ENCODE peak calls at places on chromosome 4, in nine cellular contexts. One of them, this sample, is unnamed.

GRCh38 chr4:53197760-53198150 is 168.1 kb downstream of the SCFD2 start:
- DNase-seq in endodermal cell: no peak
- DNase-seq in astrocyte of the spinal cord: no peak
- DNase-seq in fibroblast of lung: peak
- DNase-seq in tibial nerve: no peak
- DNase-seq in bronchial epithelial cell: no peak
- DNase-seq in colonic mucosa: no peak
- DNase-seq in glutamatergic neuron: no peak
- DNase-seq in body of pancreas: no peak
- DNase-seq in this sample: no peak

GRCh38 chr4:88567591-88567990 is 24.7 kb upstream of the HERC3 start:
- DNase-seq in glutamatergic neuron: no peak
- DNase-seq in endodermal cell: no peak
- DNase-seq in body of pancreas: no peak
- DNase-seq in colonic mucosa: no peak
- DNase-seq in bronchial epithelial cell: no peak
- DNase-seq in astrocyte of the spinal cord: no peak
- DNase-seq in fibroblast of lung: no peak
- DNase-seq in tibial nerve: no peak
- DNase-seq in this sample: no peak

GRCh38 chr4:128247906-128248305 is 39.7 kb downstream of the PGRMC2 start:
- DNase-seq in astrocyte of the spinal cord: no peak
- DNase-seq in tibial nerve: no peak
- DNase-seq in colonic mucosa: no peak
- DNase-seq in fibroblast of lung: no peak
- DNase-seq in glutamatergic neuron: no peak
- DNase-seq in bronchial epithelial cell: no peak
- DNase-seq in body of pancreas: no peak
- DNase-seq in endodermal cell: no peak
- DNase-seq in this sample: no peak

GRCh38 chr4:169955521-169955920 is 70.7 kb downstream of the MFAP3L start:
- DNase-seq in astrocyte of the spinal cord: no peak
- DNase-seq in endodermal cell: no peak
- DNase-seq in tibial nerve: no peak
- DNase-seq in body of pancreas: no peak
- DNase-seq in colonic mucosa: no peak
- DNase-seq in fibroblast of lung: no peak
- DNase-seq in glutamatergic neuron: no peak
- DNase-seq in bronchial epithelial cell: no peak
- DNase-seq in this sample: no peak

GRCh38 chr4:20916106-20916505 is 215.8 kb downstream of the PACRGL start:
- DNase-seq in fibroblast of lung: no peak
- DNase-seq in tibial nerve: no peak
- DNase-seq in endodermal cell: no peak
- DNase-seq in bronchial epithelial cell: no peak
- DNase-seq in astrocyte of the spinal cord: peak
- DNase-seq in body of pancreas: no peak
- DNase-seq in glutamatergic neuron: no peak
- DNase-seq in colonic mucosa: peak
- DNase-seq in this sample: no peak

GRCh38 chr4:128757712-128758111 is 51.8 kb upstream of the JADE1 start:
- DNase-seq in fibroblast of lung: peak
- DNase-seq in glutamatergic neuron: peak
- DNase-seq in bronchial epithelial cell: no peak
- DNase-seq in astrocyte of the spinal cord: no peak
- DNase-seq in body of pancreas: peak
- DNase-seq in endodermal cell: peak
- DNase-seq in tibial nerve: peak
- DNase-seq in colonic mucosa: no peak
- DNase-seq in this sample: no peak

GRCh38 chr4:108272566-108272965 is 103.8 kb upstream of the LEF1 start:
- DNase-seq in colonic mucosa: no peak
- DNase-seq in body of pancreas: no peak
- DNase-seq in bronchial epithelial cell: peak
- DNase-seq in glutamatergic neuron: no peak
- DNase-seq in fibroblast of lung: peak
- DNase-seq in tibial nerve: no peak
- DNase-seq in endodermal cell: no peak
- DNase-seq in astrocyte of the spinal cord: peak
- DNase-seq in this sample: no peak

GRCh38 chr4:31088600-31089230 is 368.5 kb downstream of the PCDH7 start:
- DNase-seq in fibroblast of lung: peak
- DNase-seq in glutamatergic neuron: no peak
- DNase-seq in endodermal cell: no peak
- DNase-seq in bronchial epithelial cell: peak
- DNase-seq in astrocyte of the spinal cord: peak
- DNase-seq in body of pancreas: no peak
- DNase-seq in colonic mucosa: no peak
- DNase-seq in tibial nerve: no peak
- DNase-seq in this sample: no peak

GRCh38 chr4:140744421-140744820 is 11.8 kb downstream of the TBC1D9 start:
- DNase-seq in endodermal cell: peak
- DNase-seq in bronchial epithelial cell: no peak
- DNase-seq in colonic mucosa: no peak
- DNase-seq in body of pancreas: no peak
- DNase-seq in tibial nerve: no peak
- DNase-seq in astrocyte of the spinal cord: no peak
- DNase-seq in glutamatergic neuron: no peak
- DNase-seq in fibroblast of lung: no peak
- DNase-seq in this sample: no peak

GRCh38 chr4:38860788-38861424 is 4.3 kb upstream of the TLR6 start:
- DNase-seq in bronchial epithelial cell: peak
- DNase-seq in body of pancreas: peak
- DNase-seq in astrocyte of the spinal cord: no peak
- DNase-seq in endodermal cell: peak
- DNase-seq in colonic mucosa: peak
- DNase-seq in glutamatergic neuron: peak
- DNase-seq in fibroblast of lung: peak
- DNase-seq in tibial nerve: no peak
- DNase-seq in this sample: no peak

GRCh38 chr4:73187325-73187724 is 71.3 kb downstream of the ANKRD17 start:
- DNase-seq in bronchial epithelial cell: no peak
- DNase-seq in glutamatergic neuron: no peak
- DNase-seq in fibroblast of lung: peak
- DNase-seq in tibial nerve: no peak
- DNase-seq in astrocyte of the spinal cord: peak
- DNase-seq in body of pancreas: no peak
- DNase-seq in colonic mucosa: no peak
- DNase-seq in endodermal cell: no peak
- DNase-seq in this sample: no peak

GRCh38 chr4:61468091-61468720 is 268.1 kb downstream of the ADGRL3 start:
- DNase-seq in bronchial epithelial cell: peak
- DNase-seq in tibial nerve: no peak
- DNase-seq in glutamatergic neuron: no peak
- DNase-seq in colonic mucosa: no peak
- DNase-seq in endodermal cell: no peak
- DNase-seq in fibroblast of lung: peak
- DNase-seq in astrocyte of the spinal cord: peak
- DNase-seq in body of pancreas: no peak
- DNase-seq in this sample: no peak

GRCh38 chr4:88737304-88738015 is 39.8 kb upstream of the NAP1L5 start:
- DNase-seq in astrocyte of the spinal cord: peak
- DNase-seq in colonic mucosa: peak
- DNase-seq in tibial nerve: no peak
- DNase-seq in endodermal cell: peak
- DNase-seq in body of pancreas: no peak
- DNase-seq in fibroblast of lung: no peak
- DNase-seq in glutamatergic neuron: no peak
- DNase-seq in bronchial epithelial cell: peak
- DNase-seq in this sample: no peak

GRCh38 chr4:84878090-84878489 is 88.4 kb downstream of the WDFY3 start:
- DNase-seq in glutamatergic neuron: no peak
- DNase-seq in body of pancreas: no peak
- DNase-seq in tibial nerve: no peak
- DNase-seq in bronchial epithelial cell: peak
- DNase-seq in fibroblast of lung: peak
- DNase-seq in astrocyte of the spinal cord: peak
- DNase-seq in endodermal cell: no peak
- DNase-seq in colonic mucosa: no peak
- DNase-seq in this sample: no peak

DNA sequence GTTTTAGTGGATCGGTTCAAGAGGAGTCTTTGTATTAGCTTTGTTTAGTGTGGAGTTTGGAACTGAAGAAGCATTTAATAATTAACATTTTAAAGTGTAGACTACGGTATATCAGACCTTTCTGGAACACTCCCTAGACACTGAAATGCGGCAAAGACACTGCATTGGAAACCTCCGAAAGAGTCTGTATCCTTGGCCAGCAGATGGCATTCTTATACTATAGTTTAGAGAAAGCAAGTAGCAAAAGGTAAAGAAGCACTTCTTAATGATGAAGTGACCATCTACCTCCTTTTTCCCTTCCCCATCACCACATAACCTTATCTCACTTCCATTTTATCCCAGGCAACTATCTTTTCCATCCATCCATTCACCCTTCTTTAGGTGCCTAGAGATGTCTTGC is 7.6 kb downstream of the FABP2 start:
- DNase-seq in endodermal cell: peak
- DNase-seq in astrocyte of the spinal cord: peak
- DNase-seq in glutamatergic neuron: no peak
- DNase-seq in fibroblast of lung: peak
- DNase-seq in colonic mucosa: no peak
- DNase-seq in body of pancreas: no peak
- DNase-seq in bronchial epithelial cell: peak
- DNase-seq in tibial nerve: peak
- DNase-seq in this sample: no peak
- TF ChIP-seq CTCF in endodermal cell: peak
- TF ChIP-seq CTCF in astrocyte of the spinal cord: peak
- TF ChIP-seq CTCF in glutamatergic neuron: no peak
- TF ChIP-seq CTCF in fibroblast of lung: peak
- TF ChIP-seq CTCF in colonic mucosa: no peak
- TF ChIP-seq CTCF in body of pancreas: peak
- TF ChIP-seq CTCF in bronchial epithelial cell: peak
- TF ChIP-seq CTCF in tibial nerve: peak
- TF ChIP-seq CTCF in this sample: peak

GRCh38 chr4:58560736-58561135 is 1450.6 kb upstream of the IGFBP7 start:
- DNase-seq in tibial nerve: no peak
- DNase-seq in colonic mucosa: no peak
- DNase-seq in endodermal cell: no peak
- DNase-seq in bronchial epithelial cell: no peak
- DNase-seq in fibroblast of lung: no peak
- DNase-seq in astrocyte of the spinal cord: no peak
- DNase-seq in body of pancreas: no peak
- DNase-seq in glutamatergic neuron: no peak
- DNase-seq in this sample: no peak
- TF ChIP-seq CTCF in tibial nerve: no peak
- TF ChIP-seq CTCF in colonic mucosa: no peak
- TF ChIP-seq CTCF in endodermal cell: no peak
- TF ChIP-seq CTCF in bronchial epithelial cell: no peak
- TF ChIP-seq CTCF in fibroblast of lung: no peak
- TF ChIP-seq CTCF in astrocyte of the spinal cord: no peak
- TF ChIP-seq CTCF in body of pancreas: no peak
- TF ChIP-seq CTCF in glutamatergic neuron: no peak
- TF ChIP-seq CTCF in this sample: no peak

GRCh38 chr4:114588305-114588704 is 10.3 kb upstream of the UGT8 start:
- DNase-seq in fibroblast of lung: no peak
- DNase-seq in tibial nerve: no peak
- DNase-seq in endodermal cell: no peak
- DNase-seq in astrocyte of the spinal cord: no peak
- DNase-seq in bronchial epithelial cell: no peak
- DNase-seq in body of pancreas: no peak
- DNase-seq in colonic mucosa: no peak
- DNase-seq in glutamatergic neuron: no peak
- DNase-seq in this sample: no peak

GRCh38 chr4:114582625-114583024 is 16.0 kb upstream of the UGT8 start:
- DNase-seq in bronchial epithelial cell: no peak
- DNase-seq in colonic mucosa: no peak
- DNase-seq in body of pancreas: no peak
- DNase-seq in tibial nerve: no peak
- DNase-seq in fibroblast of lung: no peak
- DNase-seq in endodermal cell: no peak
- DNase-seq in glutamatergic neuron: no peak
- DNase-seq in astrocyte of the spinal cord: no peak
- DNase-seq in this sample: no peak
- TF ChIP-seq CTCF in bronchial epithelial cell: no peak
- TF ChIP-seq CTCF in colonic mucosa: no peak
- TF ChIP-seq CTCF in body of pancreas: no peak
- TF ChIP-seq CTCF in tibial nerve: no peak
- TF ChIP-seq CTCF in fibroblast of lung: no peak
- TF ChIP-seq CTCF in endodermal cell: no peak
- TF ChIP-seq CTCF in glutamatergic neuron: no peak
- TF ChIP-seq CTCF in astrocyte of the spinal cord: no peak
- TF ChIP-seq CTCF in this sample: no peak

GRCh38 chr4:180665481-180665880 is 1577.7 kb upstream of the TENM3 start:
- DNase-seq in glutamatergic neuron: no peak
- DNase-seq in colonic mucosa: no peak
- DNase-seq in tibial nerve: no peak
- DNase-seq in body of pancreas: no peak
- DNase-seq in bronchial epithelial cell: peak
- DNase-seq in astrocyte of the spinal cord: peak
- DNase-seq in endodermal cell: no peak
- DNase-seq in fibroblast of lung: peak
- DNase-seq in this sample: no peak

GRCh38 chr4:180665994-180666818 is 1577.0 kb upstream of the TENM3 start:
- DNase-seq in bronchial epithelial cell: peak
- DNase-seq in glutamatergic neuron: peak
- DNase-seq in tibial nerve: no peak
- DNase-seq in fibroblast of lung: peak
- DNase-seq in colonic mucosa: peak
- DNase-seq in body of pancreas: no peak
- DNase-seq in endodermal cell: peak
- DNase-seq in astrocyte of the spinal cord: peak
- DNase-seq in this sample: no peak

GRCh38 chr4:180668732-180669131 is 1574.5 kb upstream of the TENM3 start:
- DNase-seq in astrocyte of the spinal cord: no peak
- DNase-seq in body of pancreas: no peak
- DNase-seq in endodermal cell: no peak
- DNase-seq in fibroblast of lung: no peak
- DNase-seq in glutamatergic neuron: no peak
- DNase-seq in bronchial epithelial cell: no peak
- DNase-seq in tibial nerve: no peak
- DNase-seq in colonic mucosa: no peak
- DNase-seq in this sample: no peak

GRCh38 chr4:180669637-180670036 is 1573.6 kb upstream of the TENM3 start:
- DNase-seq in glutamatergic neuron: no peak
- DNase-seq in fibroblast of lung: no peak
- DNase-seq in tibial nerve: no peak
- DNase-seq in body of pancreas: no peak
- DNase-seq in bronchial epithelial cell: no peak
- DNase-seq in colonic mucosa: no peak
- DNase-seq in endodermal cell: no peak
- DNase-seq in astrocyte of the spinal cord: peak
- DNase-seq in this sample: no peak

DNA sequence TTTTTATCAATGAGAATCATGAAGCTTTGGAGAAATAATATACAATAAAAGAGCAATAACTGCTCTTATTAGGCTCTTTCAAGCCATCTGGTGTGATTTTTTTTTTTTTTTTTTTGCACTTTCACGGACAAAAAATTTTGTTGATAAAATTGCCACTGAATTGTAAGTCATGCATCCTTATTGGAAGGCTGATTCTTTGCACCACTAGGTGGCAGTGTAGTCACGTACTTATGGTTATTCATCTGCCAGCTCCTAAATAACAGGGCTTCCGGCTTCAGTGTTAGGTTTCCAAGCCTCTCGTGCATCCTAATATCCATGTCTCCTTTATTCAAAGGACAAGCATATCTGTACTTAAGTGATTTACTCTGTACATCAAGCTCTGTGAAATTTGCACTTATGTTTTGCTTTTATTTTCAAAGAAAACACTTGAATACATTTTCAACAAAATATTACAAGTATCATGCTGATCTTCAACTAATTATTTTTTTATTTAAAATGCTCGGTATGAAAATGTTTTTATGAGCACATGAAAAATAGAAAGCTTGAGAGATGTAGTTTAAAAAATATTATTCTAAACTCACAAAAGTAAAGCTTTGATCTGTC is 1578.3 kb upstream of the TENM3 start:
- DNase-seq in glutamatergic neuron: peak
- DNase-seq in endodermal cell: peak
- DNase-seq in fibroblast of lung: peak
- DNase-seq in bronchial epithelial cell: peak
- DNase-seq in astrocyte of the spinal cord: peak
- DNase-seq in tibial nerve: peak
- DNase-seq in body of pancreas: peak
- DNase-seq in colonic mucosa: peak
- DNase-seq in this sample: no peak
- TF ChIP-seq CTCF in glutamatergic neuron: peak
- TF ChIP-seq CTCF in endodermal cell: peak
- TF ChIP-seq CTCF in fibroblast of lung: peak
- TF ChIP-seq CTCF in bronchial epithelial cell: peak
- TF ChIP-seq CTCF in astrocyte of the spinal cord: peak
- TF ChIP-seq CTCF in tibial nerve: peak
- TF ChIP-seq CTCF in body of pancreas: peak
- TF ChIP-seq CTCF in colonic mucosa: peak
- TF ChIP-seq CTCF in this sample: peak

This sample was measured in D721Med.